ENCODE peak calls at places on chromosomes 3 and 15, in six cellular contexts. One of them, this sample, is unnamed.
A peak's percentile ranks its signal among the peaks of the same experiment; 100 is the strongest.

GRCh38 chr3:36362216-36362615 is 18.1 kb upstream of the STAC start:
- DNase-seq in head of caudate nucleus: no peak
- DNase-seq in GM12892: no peak
- DNase-seq in stimulated activated CD8-positive, alpha-beta memory T cell treated with anti-CD3 and anti-CD28 coated beads, Interleukin-4, amount 100 ng/mL, for 4 hours: no peak
- DNase-seq in effector CD4-positive, alpha-beta T cell: no peak
- DNase-seq in CD4-positive, alpha-beta T cell: no peak
- DNase-seq in this sample: no peak

GRCh38 chr3:120506828-120507774 is 56.3 kb upstream of the FSTL1 start:
- DNase-seq in head of caudate nucleus: peak; percentile 18
- DNase-seq in GM12892: no peak
- DNase-seq in stimulated activated CD8-positive, alpha-beta memory T cell treated with anti-CD3 and anti-CD28 coated beads, Interleukin-4, amount 100 ng/mL, for 4 hours: no peak
- DNase-seq in effector CD4-positive, alpha-beta T cell: no peak
- DNase-seq in CD4-positive, alpha-beta T cell: no peak
- DNase-seq in this sample: no peak

GRCh38 chr3:136544532-136544931 is 207.6 kb downstream of the STAG1 start:
- DNase-seq in head of caudate nucleus: no peak
- DNase-seq in GM12892: no peak
- DNase-seq in stimulated activated CD8-positive, alpha-beta memory T cell treated with anti-CD3 and anti-CD28 coated beads, Interleukin-4, amount 100 ng/mL, for 4 hours: no peak
- DNase-seq in effector CD4-positive, alpha-beta T cell: no peak
- DNase-seq in CD4-positive, alpha-beta T cell: no peak
- DNase-seq in this sample: no peak

GRCh38 chr15:73660455-73660854 is 23.7 kb upstream of the CD276 start:
- DNase-seq in head of caudate nucleus: no peak
- DNase-seq in GM12892: no peak
- DNase-seq in stimulated activated CD8-positive, alpha-beta memory T cell treated with anti-CD3 and anti-CD28 coated beads, Interleukin-4, amount 100 ng/mL, for 4 hours: no peak
- DNase-seq in effector CD4-positive, alpha-beta T cell: no peak
- DNase-seq in CD4-positive, alpha-beta T cell: no peak
- DNase-seq in this sample: no peak

GRCh38 chr3:94412966-94413720 is 350.3 kb downstream of the NSUN3 start:
- DNase-seq in head of caudate nucleus: no peak
- DNase-seq in GM12892: no peak
- DNase-seq in stimulated activated CD8-positive, alpha-beta memory T cell treated with anti-CD3 and anti-CD28 coated beads, Interleukin-4, amount 100 ng/mL, for 4 hours: no peak
- DNase-seq in effector CD4-positive, alpha-beta T cell: no peak
- DNase-seq in CD4-positive, alpha-beta T cell: no peak
- DNase-seq in this sample: no peak

GRCh38 chr3:132418916-132419315 is 1.6 kb downstream of the DNAJC13 start:
- DNase-seq in head of caudate nucleus: no peak
- DNase-seq in GM12892: no peak
- DNase-seq in stimulated activated CD8-positive, alpha-beta memory T cell treated with anti-CD3 and anti-CD28 coated beads, Interleukin-4, amount 100 ng/mL, for 4 hours: no peak
- DNase-seq in effector CD4-positive, alpha-beta T cell: no peak
- DNase-seq in CD4-positive, alpha-beta T cell: no peak
- DNase-seq in this sample: no peak

GRCh38 chr15:91482799-91483198 is 370.7 kb upstream of the SLCO3A1 start:
- DNase-seq in head of caudate nucleus: no peak
- DNase-seq in GM12892: no peak
- DNase-seq in stimulated activated CD8-positive, alpha-beta memory T cell treated with anti-CD3 and anti-CD28 coated beads, Interleukin-4, amount 100 ng/mL, for 4 hours: no peak
- DNase-seq in effector CD4-positive, alpha-beta T cell: no peak
- DNase-seq in CD4-positive, alpha-beta T cell: no peak
- DNase-seq in this sample: no peak

GRCh38 chr3:2765002-2765579 is 345.1 kb downstream of the IL5RA start:
- DNase-seq in head of caudate nucleus: peak; percentile 10
- DNase-seq in GM12892: no peak
- DNase-seq in stimulated activated CD8-positive, alpha-beta memory T cell treated with anti-CD3 and anti-CD28 coated beads, Interleukin-4, amount 100 ng/mL, for 4 hours: no peak
- DNase-seq in effector CD4-positive, alpha-beta T cell: no peak
- DNase-seq in CD4-positive, alpha-beta T cell: no peak
- DNase-seq in this sample: no peak

GRCh38 chr3:169387751-169388696 is 275.5 kb downstream of the MECOM start:
- DNase-seq in head of caudate nucleus: no peak
- DNase-seq in GM12892: no peak
- DNase-seq in stimulated activated CD8-positive, alpha-beta memory T cell treated with anti-CD3 and anti-CD28 coated beads, Interleukin-4, amount 100 ng/mL, for 4 hours: no peak
- DNase-seq in effector CD4-positive, alpha-beta T cell: no peak
- DNase-seq in CD4-positive, alpha-beta T cell: no peak
- DNase-seq in this sample: no peak

GRCh38 chr3:173395412-173396181 is 1.9 kb upstream of the NLGN1 start:
- DNase-seq in head of caudate nucleus: peak; percentile 93
- DNase-seq in GM12892: peak; percentile 30
- DNase-seq in stimulated activated CD8-positive, alpha-beta memory T cell treated with anti-CD3 and anti-CD28 coated beads, Interleukin-4, amount 100 ng/mL, for 4 hours: peak; percentile 7
- DNase-seq in effector CD4-positive, alpha-beta T cell: no peak
- DNase-seq in CD4-positive, alpha-beta T cell: no peak
- DNase-seq in this sample: peak; percentile 7

GRCh38 chr3:188165596-188165995 is 11.6 kb downstream of the LPP start:
- DNase-seq in head of caudate nucleus: no peak
- DNase-seq in GM12892: no peak
- DNase-seq in stimulated activated CD8-positive, alpha-beta memory T cell treated with anti-CD3 and anti-CD28 coated beads, Interleukin-4, amount 100 ng/mL, for 4 hours: no peak
- DNase-seq in effector CD4-positive, alpha-beta T cell: no peak
- DNase-seq in CD4-positive, alpha-beta T cell: no peak
- DNase-seq in this sample: no peak

GRCh38 chr3:159787191-159787590 is 201.4 kb upstream of the IL12A start:
- DNase-seq in head of caudate nucleus: no peak
- DNase-seq in GM12892: no peak
- DNase-seq in stimulated activated CD8-positive, alpha-beta memory T cell treated with anti-CD3 and anti-CD28 coated beads, Interleukin-4, amount 100 ng/mL, for 4 hours: no peak
- DNase-seq in effector CD4-positive, alpha-beta T cell: no peak
- DNase-seq in CD4-positive, alpha-beta T cell: no peak
- DNase-seq in this sample: no peak

GRCh38 chr3:122661633-122662032 is 19.0 kb upstream of the PARP14 start:
- DNase-seq in head of caudate nucleus: no peak
- DNase-seq in GM12892: no peak
- DNase-seq in stimulated activated CD8-positive, alpha-beta memory T cell treated with anti-CD3 and anti-CD28 coated beads, Interleukin-4, amount 100 ng/mL, for 4 hours: no peak
- DNase-seq in effector CD4-positive, alpha-beta T cell: no peak
- DNase-seq in CD4-positive, alpha-beta T cell: no peak
- DNase-seq in this sample: no peak

GRCh38 chr3:172156309-172156998 is 117.1 kb downstream of the FNDC3B start:
- DNase-seq in head of caudate nucleus: no peak
- DNase-seq in GM12892: no peak
- DNase-seq in stimulated activated CD8-positive, alpha-beta memory T cell treated with anti-CD3 and anti-CD28 coated beads, Interleukin-4, amount 100 ng/mL, for 4 hours: no peak
- DNase-seq in effector CD4-positive, alpha-beta T cell: no peak
- DNase-seq in CD4-positive, alpha-beta T cell: no peak
- DNase-seq in this sample: no peak

GRCh38 chr15:90571063-90571541 is 41.4 kb downstream of the CRTC3 start:
- DNase-seq in head of caudate nucleus: peak; percentile 87
- DNase-seq in GM12892: no peak
- DNase-seq in stimulated activated CD8-positive, alpha-beta memory T cell treated with anti-CD3 and anti-CD28 coated beads, Interleukin-4, amount 100 ng/mL, for 4 hours: no peak
- DNase-seq in effector CD4-positive, alpha-beta T cell: no peak
- DNase-seq in CD4-positive, alpha-beta T cell: no peak
- DNase-seq in this sample: no peak

GRCh38 chr3:101850327-101851048 is 1.2 kb downstream of the NFKBIZ start:
- DNase-seq in head of caudate nucleus: no peak
- DNase-seq in GM12892: no peak
- DNase-seq in stimulated activated CD8-positive, alpha-beta memory T cell treated with anti-CD3 and anti-CD28 coated beads, Interleukin-4, amount 100 ng/mL, for 4 hours: peak; percentile 6
- DNase-seq in effector CD4-positive, alpha-beta T cell: peak; percentile 51
- DNase-seq in CD4-positive, alpha-beta T cell: peak; percentile 20
- DNase-seq in this sample: peak; percentile 45

GRCh38 chr15:68875377-68876116 is 54.8 kb upstream of the SPESP1 start:
- DNase-seq in head of caudate nucleus: peak; percentile 88
- DNase-seq in GM12892: peak; percentile 47
- DNase-seq in stimulated activated CD8-positive, alpha-beta memory T cell treated with anti-CD3 and anti-CD28 coated beads, Interleukin-4, amount 100 ng/mL, for 4 hours: peak; percentile 74
- DNase-seq in effector CD4-positive, alpha-beta T cell: peak; percentile 93
- DNase-seq in CD4-positive, alpha-beta T cell: peak; percentile 93
- DNase-seq in this sample: peak; percentile 91

GRCh38 chr15:95922431-95922830 is 408.1 kb upstream of the NR2F2 start:
- DNase-seq in head of caudate nucleus: no peak
- DNase-seq in GM12892: no peak
- DNase-seq in stimulated activated CD8-positive, alpha-beta memory T cell treated with anti-CD3 and anti-CD28 coated beads, Interleukin-4, amount 100 ng/mL, for 4 hours: no peak
- DNase-seq in effector CD4-positive, alpha-beta T cell: no peak
- DNase-seq in CD4-positive, alpha-beta T cell: no peak
- DNase-seq in this sample: no peak

GRCh38 chr3:67421912-67422311 is 232.5 kb downstream of the SUCLG2 start:
- DNase-seq in head of caudate nucleus: no peak
- DNase-seq in GM12892: no peak
- DNase-seq in stimulated activated CD8-positive, alpha-beta memory T cell treated with anti-CD3 and anti-CD28 coated beads, Interleukin-4, amount 100 ng/mL, for 4 hours: no peak
- DNase-seq in effector CD4-positive, alpha-beta T cell: no peak
- DNase-seq in CD4-positive, alpha-beta T cell: no peak
- DNase-seq in this sample: no peak

GRCh38 chr3:45182915-45183881 is 37.0 kb upstream of the CDCP1 start:
- DNase-seq in head of caudate nucleus: peak; percentile 85
- DNase-seq in GM12892: no peak
- DNase-seq in stimulated activated CD8-positive, alpha-beta memory T cell treated with anti-CD3 and anti-CD28 coated beads, Interleukin-4, amount 100 ng/mL, for 4 hours: no peak
- DNase-seq in effector CD4-positive, alpha-beta T cell: no peak
- DNase-seq in CD4-positive, alpha-beta T cell: no peak
- DNase-seq in this sample: no peak

GRCh38 chr15:93088200-93088980 is 621 bp downstream of the RGMA start:
- DNase-seq in head of caudate nucleus: no peak
- DNase-seq in GM12892: no peak
- DNase-seq in stimulated activated CD8-positive, alpha-beta memory T cell treated with anti-CD3 and anti-CD28 coated beads, Interleukin-4, amount 100 ng/mL, for 4 hours: no peak
- DNase-seq in effector CD4-positive, alpha-beta T cell: no peak
- DNase-seq in CD4-positive, alpha-beta T cell: no peak
- DNase-seq in this sample: no peak

GRCh38 chr3:139439278-139439677 is 37.0 kb downstream of the RBP2 start:
- DNase-seq in head of caudate nucleus: no peak
- DNase-seq in GM12892: no peak
- DNase-seq in stimulated activated CD8-positive, alpha-beta memory T cell treated with anti-CD3 and anti-CD28 coated beads, Interleukin-4, amount 100 ng/mL, for 4 hours: no peak
- DNase-seq in effector CD4-positive, alpha-beta T cell: no peak
- DNase-seq in CD4-positive, alpha-beta T cell: no peak
- DNase-seq in this sample: no peak

GRCh38 chr3:140463401-140463800 is 214.5 kb upstream of the TRIM42 start:
- DNase-seq in head of caudate nucleus: no peak
- DNase-seq in GM12892: no peak
- DNase-seq in stimulated activated CD8-positive, alpha-beta memory T cell treated with anti-CD3 and anti-CD28 coated beads, Interleukin-4, amount 100 ng/mL, for 4 hours: no peak
- DNase-seq in effector CD4-positive, alpha-beta T cell: no peak
- DNase-seq in CD4-positive, alpha-beta T cell: no peak
- DNase-seq in this sample: no peak

GRCh38 chr3:14379842-14380241 is 22.6 kb upstream of the SLC6A6 start:
- DNase-seq in head of caudate nucleus: no peak
- DNase-seq in GM12892: no peak
- DNase-seq in stimulated activated CD8-positive, alpha-beta memory T cell treated with anti-CD3 and anti-CD28 coated beads, Interleukin-4, amount 100 ng/mL, for 4 hours: no peak
- DNase-seq in effector CD4-positive, alpha-beta T cell: no peak
- DNase-seq in CD4-positive, alpha-beta T cell: no peak
- DNase-seq in this sample: no peak

GRCh38 chr3:151875759-151876158 is 2.3 kb downstream of the SUCNR1 start:
- DNase-seq in head of caudate nucleus: no peak
- DNase-seq in GM12892: no peak
- DNase-seq in stimulated activated CD8-positive, alpha-beta memory T cell treated with anti-CD3 and anti-CD28 coated beads, Interleukin-4, amount 100 ng/mL, for 4 hours: no peak
- DNase-seq in effector CD4-positive, alpha-beta T cell: no peak
- DNase-seq in CD4-positive, alpha-beta T cell: no peak
- DNase-seq in this sample: no peak

GRCh38 chr3:159770998-159771397 is 217.6 kb upstream of the IL12A start:
- DNase-seq in head of caudate nucleus: no peak
- DNase-seq in GM12892: no peak
- DNase-seq in stimulated activated CD8-positive, alpha-beta memory T cell treated with anti-CD3 and anti-CD28 coated beads, Interleukin-4, amount 100 ng/mL, for 4 hours: no peak
- DNase-seq in effector CD4-positive, alpha-beta T cell: no peak
- DNase-seq in CD4-positive, alpha-beta T cell: no peak
- DNase-seq in this sample: no peak

GRCh38 chr3:49296781-49297420 is 19.9 kb upstream of the C3orf62 start:
- DNase-seq in head of caudate nucleus: no peak
- DNase-seq in GM12892: no peak
- DNase-seq in stimulated activated CD8-positive, alpha-beta memory T cell treated with anti-CD3 and anti-CD28 coated beads, Interleukin-4, amount 100 ng/mL, for 4 hours: no peak
- DNase-seq in effector CD4-positive, alpha-beta T cell: no peak
- DNase-seq in CD4-positive, alpha-beta T cell: no peak
- DNase-seq in this sample: no peak

GRCh38 chr15:69703495-69704187 is 251.0 kb downstream of the RPLP1 start:
- DNase-seq in head of caudate nucleus: no peak
- DNase-seq in GM12892: no peak
- DNase-seq in stimulated activated CD8-positive, alpha-beta memory T cell treated with anti-CD3 and anti-CD28 coated beads, Interleukin-4, amount 100 ng/mL, for 4 hours: no peak
- DNase-seq in effector CD4-positive, alpha-beta T cell: no peak
- DNase-seq in CD4-positive, alpha-beta T cell: no peak
- DNase-seq in this sample: no peak